ENCODE peak calls at places on chromosomes 6 and 20, in ten cellular contexts. Z, Y, M, J, P, H, F, X, Q and N are unnamed samples.

GRCh38 chr20:49286689-49287551 is 9.1 kb upstream of the ZNFX1 start:
- DNase-seq in Z (no peak), Y (no peak), M (no peak), J (no peak), P (peak), H (no peak), F (no peak), X (no peak), Q (no peak), N (no peak)

GRCh38 chr6:150043501-150044412 is 18.4 kb upstream of the RAET1L start:
- DNase-seq in Z (no peak), Y (no peak), M (no peak), J (no peak), P (no peak), H (no peak), F (no peak), X (no peak), Q (no peak), N (no peak)

GRCh38 chr20:2838847-2839671 is 1.4 kb downstream of the PCED1A start:
- DNase-seq in Z (no peak), Y (no peak), M (no peak), J (no peak), P (no peak), H (no peak), F (no peak), X (no peak), Q (no peak), N (no peak)

GRCh38 chr6:159494633-159495023 is 198.4 kb downstream of the SOD2 start:
- DNase-seq in Z (no peak), Y (no peak), M (no peak), J (no peak), P (no peak), H (no peak), F (no peak), X (no peak), Q (no peak), N (no peak)

GRCh38 chr6:9412951-9413559 is 977.7 kb upstream of the SLC35B3 start:
- DNase-seq in Z (no peak), Y (no peak), M (peak), J (no peak), P (peak), H (no peak), F (no peak), X (no peak), Q (no peak), N (no peak)

GRCh38 chr20:36465109-36466080 is 75.9 kb upstream of the MYL9 start:
- DNase-seq in Z (peak), Y (peak), M (peak), J (peak), P (peak), H (no peak), F (no peak), X (no peak), Q (peak), N (no peak)

GRCh38 chr20:63124092-63124781 is 91.7 kb downstream of the YTHDF1 start:
- DNase-seq in Z (peak), Y (no peak), M (peak), J (no peak), P (no peak), H (no peak), F (peak), X (no peak), Q (peak), N (peak)

GRCh38 chr6:1729133-1729751 is 119.5 kb downstream of the FOXC1 start:
- DNase-seq in Z (no peak), Y (no peak), M (no peak), J (no peak), P (no peak), H (no peak), F (no peak), X (no peak), Q (no peak), N (no peak)

GRCh38 chr6:156585859-156586258 is 191.3 kb upstream of the ARID1B start:
- DNase-seq in Z (no peak), Y (no peak), M (peak), J (no peak), P (no peak), H (no peak), F (no peak), X (no peak), Q (no peak), N (no peak)

GRCh38 chr6:98828991-98829411 is 5.4 kb upstream of the POU3F2 start:
- DNase-seq in Z (no peak), Y (no peak), M (no peak), J (no peak), P (no peak), H (no peak), F (no peak), X (no peak), Q (no peak), N (no peak)

GRCh38 chr20:47802975-47803374 is 17.7 kb upstream of the SULF2 start:
- DNase-seq in Z (no peak), Y (no peak), M (no peak), J (no peak), P (no peak), H (no peak), F (no peak), X (no peak), Q (no peak), N (no peak)

GRCh38 chr20:23668477-23668951 is 20.3 kb downstream of the CST4 start:
- DNase-seq in Z (peak), Y (peak), M (peak), J (no peak), P (peak), H (peak), F (no peak), X (peak), Q (no peak), N (no peak)

GRCh38 chr6:43744931-43745727 is 24.9 kb upstream of the VEGFA start:
- DNase-seq in Z (no peak), Y (no peak), M (no peak), J (no peak), P (no peak), H (no peak), F (no peak), X (no peak), Q (no peak), N (peak)

GRCh38 chr20:38920851-38921250 is 5.4 kb upstream of the FAM83D start:
- DNase-seq in Z (no peak), Y (no peak), M (no peak), J (no peak), P (no peak), H (no peak), F (no peak), X (no peak), Q (no peak), N (no peak)

GRCh38 chr6:114000066-114000465 is 29.1 kb upstream of the HDAC2 start:
- DNase-seq in Z (no peak), Y (peak), M (no peak), J (no peak), P (no peak), H (no peak), F (no peak), X (no peak), Q (no peak), N (no peak)

GRCh38 chr6:84848960-84849359 is 84.6 kb upstream of the TBX18 start:
- DNase-seq in Z (no peak), Y (no peak), M (no peak), J (no peak), P (no peak), H (no peak), F (no peak), X (no peak), Q (no peak), N (no peak)

GRCh38 chr20:61664741-61665320 is 400.9 kb downstream of the TAF4 start:
- DNase-seq in Z (peak), Y (no peak), M (no peak), J (no peak), P (no peak), H (no peak), F (peak), X (no peak), Q (no peak), N (no peak)

GRCh38 chr6:15320683-15321082 is 74.8 kb downstream of the JARID2 start:
- DNase-seq in Z (no peak), Y (no peak), M (peak), J (no peak), P (no peak), H (no peak), F (no peak), X (no peak), Q (no peak), N (no peak)

GRCh38 chr20:53354314-53354713 is 239.3 kb downstream of the ZNF217 start:
- DNase-seq in Z (no peak), Y (no peak), M (no peak), J (no peak), P (no peak), H (no peak), F (no peak), X (no peak), Q (no peak), N (no peak)

GRCh38 chr6:33694977-33695376 is 16.5 kb downstream of the UQCC2 start:
- DNase-seq in Z (no peak), Y (no peak), M (no peak), J (no peak), P (no peak), H (no peak), F (no peak), X (no peak), Q (no peak), N (no peak)

GRCh38 chr20:49742948-49743347 is 29.3 kb upstream of the B4GALT5 start:
- DNase-seq in Z (no peak), Y (no peak), M (no peak), J (no peak), P (no peak), H (no peak), F (no peak), X (no peak), Q (no peak), N (no peak)

GRCh38 chr20:37804584-37805566 is 98.1 kb upstream of the VSTM2L start:
- DNase-seq in Z (no peak), Y (no peak), M (no peak), J (no peak), P (no peak), H (no peak), F (no peak), X (no peak), Q (no peak), N (no peak)

GRCh38 chr6:157763129-157763893 is 59.7 kb upstream of the SNX9 start:
- DNase-seq in Z (peak), Y (peak), M (peak), J (no peak), P (peak), H (no peak), F (peak), X (peak), Q (no peak), N (peak)

GRCh38 chr6:453152-453551 is 61.6 kb downstream of the IRF4 start:
- DNase-seq in Z (peak), Y (no peak), M (peak), J (no peak), P (no peak), H (no peak), F (no peak), X (no peak), Q (peak), N (peak)

GRCh38 chr6:27672113-27672799 is 199.4 kb upstream of the ZNF184 start:
- DNase-seq in Z (no peak), Y (peak), M (peak), J (no peak), P (peak), H (no peak), F (no peak), X (peak), Q (no peak), N (no peak)

GRCh38 chr6:43774776-43775583 is 5.0 kb downstream of the VEGFA start:
- DNase-seq in Z (peak), Y (peak), M (peak), J (peak), P (peak), H (peak), F (peak), X (no peak), Q (peak), N (peak)

GRCh38 chr20:24164360-24164759 is 175.8 kb upstream of the GGTLC1 start:
- DNase-seq in Z (no peak), Y (peak), M (peak), J (peak), P (no peak), H (no peak), F (no peak), X (no peak), Q (no peak), N (no peak)

GRCh38 chr20:58059145-58059544 is 169.3 kb downstream of the ANKRD60 start:
- DNase-seq in Z (no peak), Y (no peak), M (no peak), J (no peak), P (peak), H (no peak), F (no peak), X (no peak), Q (no peak), N (no peak)

GRCh38 chr6:114452785-114453401 is 110.1 kb upstream of the HS3ST5 start:
- DNase-seq in Z (no peak), Y (no peak), M (no peak), J (no peak), P (no peak), H (no peak), F (no peak), X (no peak), Q (no peak), N (no peak)

GRCh38 chr6:20952605-20953004 is 418.3 kb downstream of the CDKAL1 start:
- DNase-seq in Z (no peak), Y (peak), M (peak), J (no peak), P (no peak), H (no peak), F (no peak), X (peak), Q (no peak), N (no peak)

GRCh38 chr6:106158816-106159215 is 72.7 kb downstream of the PRDM1 start:
- DNase-seq in Z (no peak), Y (no peak), M (no peak), J (no peak), P (no peak), H (no peak), F (no peak), X (no peak), Q (no peak), N (no peak)

GRCh38 chr6:144012534-144012933 is 4.5 kb upstream of the PLAGL1 start:
- DNase-seq in Z (no peak), Y (peak), M (peak), J (no peak), P (no peak), H (no peak), F (no peak), X (no peak), Q (no peak), N (no peak)

GRCh38 chr6:30819287-30819917 is 64.9 kb upstream of the DDR1 start:
- DNase-seq in Z (no peak), Y (no peak), M (no peak), J (no peak), P (no peak), H (no peak), F (no peak), X (no peak), Q (no peak), N (no peak)

GRCh38 chr6:7261030-7261841 is 51.8 kb downstream of the SSR1 start:
- DNase-seq in Z (peak), Y (peak), M (peak), J (no peak), P (peak), H (peak), F (peak), X (peak), Q (peak), N (peak)
- TF ChIP-seq CTCF in Z (no peak), Y (no peak), M (no peak), J (no peak), P (no peak), H (no peak), F (no peak), X (no peak), Q (no peak), N (no peak)

DNA sequence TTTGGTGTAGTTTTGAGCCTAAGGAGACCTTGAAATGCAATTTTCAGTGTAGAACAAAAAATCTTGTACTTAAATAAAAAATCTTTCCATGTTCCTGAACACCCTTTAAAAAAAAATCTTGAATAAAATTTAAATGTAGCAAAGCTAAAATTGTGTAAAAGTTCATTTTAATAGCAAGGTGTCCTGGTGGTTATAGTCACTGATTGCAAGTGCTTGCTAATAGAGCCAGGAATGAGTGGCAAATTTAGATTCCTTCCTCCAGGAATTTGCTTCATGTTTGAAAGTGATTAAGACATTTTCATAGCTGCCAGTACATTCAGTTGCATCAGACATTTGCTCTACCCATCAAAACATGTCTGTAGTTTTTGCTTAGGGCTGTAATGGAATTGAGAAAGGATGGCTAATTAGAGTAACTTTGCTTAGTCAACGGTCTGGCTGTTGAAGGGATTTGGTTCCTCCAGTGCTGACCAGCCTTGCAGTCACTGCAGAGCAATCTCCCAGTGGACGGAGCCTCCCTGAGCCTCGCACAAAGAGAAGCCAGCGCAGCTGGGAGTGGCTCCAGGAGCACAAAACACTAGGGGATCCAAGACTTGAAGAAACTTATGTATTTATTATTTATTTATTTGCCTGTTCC is 36.5 kb downstream of the AKAP12 start:
- DNase-seq in Z (no peak), Y (peak), M (peak), J (no peak), P (no peak), H (no peak), F (no peak), X (no peak), Q (peak), N (no peak)
- TF ChIP-seq CTCF in Z (no peak), Y (no peak), M (peak), J (no peak), P (no peak), H (peak), F (no peak), X (no peak), Q (no peak), N (no peak)

GRCh38 chr20:19628570-19629134 is 129.4 kb upstream of the RIN2 start:
- DNase-seq in Z (no peak), Y (peak), M (peak), J (peak), P (peak), H (peak), F (no peak), X (peak), Q (no peak), N (no peak)
- TF ChIP-seq CTCF in Z (peak), Y (peak), M (peak), J (peak), P (peak), H (peak), F (peak), X (peak), Q (peak), N (peak)

GRCh38 chr20:19786311-19786710 is 28.3 kb downstream of the RIN2 start:
- DNase-seq in Z (peak), Y (peak), M (peak), J (no peak), P (peak), H (no peak), F (no peak), X (peak), Q (peak), N (peak)

GRCh38 chr20:19791887-19792286 is 33.8 kb downstream of the RIN2 start:
- DNase-seq in Z (no peak), Y (no peak), M (no peak), J (no peak), P (no peak), H (no peak), F (no peak), X (no peak), Q (no peak), N (no peak)

GRCh38 chr20:19787366-19787765 is 29.3 kb downstream of the RIN2 start:
- DNase-seq in Z (no peak), Y (no peak), M (no peak), J (no peak), P (no peak), H (no peak), F (no peak), X (no peak), Q (no peak), N (no peak)

GRCh38 chr20:19789446-19789845 is 31.4 kb downstream of the RIN2 start:
- DNase-seq in Z (no peak), Y (no peak), M (no peak), J (no peak), P (no peak), H (no peak), F (no peak), X (no peak), Q (no peak), N (no peak)

GRCh38 chr20:19789009-19789408 is 31.0 kb downstream of the RIN2 start:
- DNase-seq in Z (no peak), Y (no peak), M (no peak), J (no peak), P (no peak), H (no peak), F (no peak), X (no peak), Q (no peak), N (no peak)
- TF ChIP-seq CTCF in Z (no peak), Y (no peak), M (no peak), J (no peak), P (no peak), H (no peak), F (no peak), X (no peak), Q (no peak), N (no peak)

GRCh38 chr6:117837268-117837667 is 69.8 kb upstream of the SLC35F1 start:
- DNase-seq in Z (no peak), Y (no peak), M (no peak), J (no peak), P (no peak), H (no peak), F (no peak), X (no peak), Q (no peak), N (no peak)

GRCh38 chr6:117840541-117840983 is 66.5 kb upstream of the SLC35F1 start:
- DNase-seq in Z (no peak), Y (peak), M (peak), J (no peak), P (no peak), H (peak), F (no peak), X (no peak), Q (no peak), N (no peak)
- TF ChIP-seq CTCF in Z (no peak), Y (peak), M (peak), J (no peak), P (no peak), H (peak), F (peak), X (peak), Q (peak), N (no peak)

DNA sequence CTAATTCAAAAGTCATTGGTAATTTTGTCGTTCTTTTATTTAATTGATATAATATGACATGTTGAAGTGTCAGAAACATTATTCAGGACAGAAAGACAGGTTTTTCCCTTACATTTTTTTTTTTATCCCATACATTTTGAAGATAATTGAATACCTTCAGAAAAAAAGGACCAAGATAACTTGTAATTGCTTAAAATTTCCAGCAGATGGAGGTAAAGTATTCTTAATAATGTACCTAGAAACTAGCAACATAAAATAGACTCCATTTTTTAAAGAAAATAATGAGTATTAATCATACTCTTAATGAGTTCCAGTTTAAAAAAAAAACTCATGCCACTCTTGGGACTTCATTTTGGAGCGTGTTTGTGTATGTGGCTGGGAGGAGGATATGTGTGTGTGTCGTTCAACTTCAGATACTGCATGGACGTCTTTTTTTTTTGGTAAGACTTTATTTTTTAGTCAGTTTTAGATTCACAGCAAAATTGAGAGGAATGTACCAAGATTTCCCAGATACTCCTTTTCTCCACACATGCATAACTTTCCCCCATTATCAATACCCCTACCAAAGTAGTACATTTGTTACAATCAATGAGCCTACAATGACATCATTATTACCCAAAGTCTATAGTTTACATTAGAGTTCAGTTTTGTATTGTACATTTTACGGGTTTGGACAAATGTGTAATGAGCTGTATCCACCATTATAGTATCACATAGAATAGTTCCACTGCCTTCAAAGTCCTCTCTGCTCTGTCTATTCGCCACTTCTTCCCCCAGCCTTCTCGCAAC is 79.4 kb downstream of the ROS1 start:
- DNase-seq in Z (no peak), Y (no peak), M (peak), J (no peak), P (no peak), H (no peak), F (no peak), X (no peak), Q (no peak), N (no peak)
- TF ChIP-seq CTCF in Z (peak), Y (no peak), M (peak), J (peak), P (peak), H (peak), F (peak), X (no peak), Q (peak), N (peak)

GRCh38 chr20:10225439-10226080 is 6.9 kb downstream of the SNAP25 start:
- DNase-seq in Z (no peak), Y (no peak), M (peak), J (no peak), P (no peak), H (no peak), F (no peak), X (no peak), Q (no peak), N (no peak)
- TF ChIP-seq CTCF in Z (no peak), Y (peak), M (peak), J (no peak), P (no peak), H (peak), F (no peak), X (peak), Q (no peak), N (no peak)

GRCh38 chr6:42086046-42086664 is 35.8 kb downstream of the TAF8 start:
- DNase-seq in Z (no peak), Y (no peak), M (no peak), J (no peak), P (no peak), H (no peak), F (no peak), X (no peak), Q (no peak), N (no peak)
- TF ChIP-seq CTCF in Z (no peak), Y (peak), M (peak), J (no peak), P (no peak), H (peak), F (peak), X (peak), Q (peak), N (no peak)